ENCODE peak calls at places on chromosomes 12 and 14, in seven cellular contexts. One of them, this sample, is unnamed.

GRCh38 chr12:14907953-14908352 is 22.3 kb upstream of the MGP start:
- DNase-seq in HCT116: no peak
- DNase-seq in thoracic aorta: no peak
- DNase-seq in tibial artery: no peak
- DNase-seq in A549: no peak
- DNase-seq in brain microvascular endothelial cell: no peak
- DNase-seq in left ventricle myocardium inferior: no peak
- DNase-seq in this sample: no peak

GRCh38 chr12:121789800-121790748 is 3.4 kb downstream of the RHOF start:
- DNase-seq in tibial artery: no peak
- DNase-seq in HCT116: no peak
- DNase-seq in A549: no peak
- DNase-seq in thoracic aorta: no peak
- DNase-seq in left ventricle myocardium inferior: peak
- DNase-seq in brain microvascular endothelial cell: no peak
- DNase-seq in this sample: no peak

GRCh38 chr14:103078860-103079587 is 5.0 kb upstream of the LBHD2 start:
- DNase-seq in HCT116: no peak
- DNase-seq in tibial artery: peak
- DNase-seq in A549: no peak
- DNase-seq in brain microvascular endothelial cell: no peak
- DNase-seq in left ventricle myocardium inferior: no peak
- DNase-seq in thoracic aorta: no peak
- DNase-seq in this sample: no peak

GRCh38 chr14:77707355-77707723 is 484 bp downstream of the ALKBH1 start:
- DNase-seq in HCT116: no peak
- DNase-seq in left ventricle myocardium inferior: no peak
- DNase-seq in thoracic aorta: no peak
- DNase-seq in tibial artery: no peak
- DNase-seq in A549: peak
- DNase-seq in brain microvascular endothelial cell: peak
- DNase-seq in this sample: peak

GRCh38 chr14:99872786-99873440 is 79.7 kb downstream of the EML1 start:
- DNase-seq in left ventricle myocardium inferior: no peak
- DNase-seq in HCT116: no peak
- DNase-seq in thoracic aorta: no peak
- DNase-seq in A549: no peak
- DNase-seq in brain microvascular endothelial cell: no peak
- DNase-seq in tibial artery: no peak
- DNase-seq in this sample: no peak

GRCh38 chr12:110501378-110501721 is 561 bp downstream of the VPS29 start:
- DNase-seq in tibial artery: peak
- DNase-seq in A549: peak
- DNase-seq in brain microvascular endothelial cell: peak
- DNase-seq in thoracic aorta: no peak
- DNase-seq in left ventricle myocardium inferior: no peak
- DNase-seq in HCT116: no peak
- DNase-seq in this sample: peak

GRCh38 chr14:100608064-100608463 is 20.8 kb upstream of the BEGAIN start:
- DNase-seq in brain microvascular endothelial cell: no peak
- DNase-seq in HCT116: no peak
- DNase-seq in left ventricle myocardium inferior: no peak
- DNase-seq in A549: no peak
- DNase-seq in tibial artery: no peak
- DNase-seq in thoracic aorta: no peak
- DNase-seq in this sample: no peak

GRCh38 chr14:92929689-92930608 is 7.0 kb downstream of the CHGA start:
- DNase-seq in thoracic aorta: no peak
- DNase-seq in left ventricle myocardium inferior: no peak
- DNase-seq in HCT116: no peak
- DNase-seq in brain microvascular endothelial cell: no peak
- DNase-seq in tibial artery: no peak
- DNase-seq in A549: no peak
- DNase-seq in this sample: no peak

GRCh38 chr12:32027684-32028355 is 68.6 kb downstream of the RESF1 start:
- DNase-seq in tibial artery: no peak
- DNase-seq in HCT116: no peak
- DNase-seq in brain microvascular endothelial cell: no peak
- DNase-seq in A549: no peak
- DNase-seq in thoracic aorta: no peak
- DNase-seq in left ventricle myocardium inferior: no peak
- DNase-seq in this sample: no peak

GRCh38 chr14:102046337-102047278 is 40.2 kb downstream of the HSP90AA1 start:
- DNase-seq in left ventricle myocardium inferior: peak
- DNase-seq in HCT116: peak
- DNase-seq in tibial artery: peak
- DNase-seq in thoracic aorta: peak
- DNase-seq in brain microvascular endothelial cell: no peak
- DNase-seq in A549: peak
- DNase-seq in this sample: peak

GRCh38 chr12:89976866-89977265 is 268.2 kb upstream of the ATP2B1 start:
- DNase-seq in HCT116: no peak
- DNase-seq in tibial artery: no peak
- DNase-seq in A549: no peak
- DNase-seq in brain microvascular endothelial cell: no peak
- DNase-seq in left ventricle myocardium inferior: no peak
- DNase-seq in thoracic aorta: no peak
- DNase-seq in this sample: no peak

GRCh38 chr12:94208433-94208921 is 60.1 kb downstream of the PLXNC1 start:
- DNase-seq in tibial artery: no peak
- DNase-seq in thoracic aorta: no peak
- DNase-seq in brain microvascular endothelial cell: peak
- DNase-seq in A549: no peak
- DNase-seq in left ventricle myocardium inferior: no peak
- DNase-seq in HCT116: no peak
- DNase-seq in this sample: no peak

GRCh38 chr12:61780435-61780834 is 479.8 kb upstream of the USP15 start:
- DNase-seq in thoracic aorta: no peak
- DNase-seq in HCT116: no peak
- DNase-seq in A549: no peak
- DNase-seq in tibial artery: no peak
- DNase-seq in brain microvascular endothelial cell: no peak
- DNase-seq in left ventricle myocardium inferior: no peak
- DNase-seq in this sample: no peak

GRCh38 chr14:23646648-23647549 is 10.7 kb downstream of the DHRS2 start:
- DNase-seq in brain microvascular endothelial cell: no peak
- DNase-seq in thoracic aorta: no peak
- DNase-seq in left ventricle myocardium inferior: no peak
- DNase-seq in tibial artery: no peak
- DNase-seq in A549: peak
- DNase-seq in HCT116: no peak
- DNase-seq in this sample: no peak

GRCh38 chr14:21987937-21988336 is 314.3 kb upstream of the OR4E1 start:
- DNase-seq in brain microvascular endothelial cell: peak
- DNase-seq in HCT116: peak
- DNase-seq in thoracic aorta: no peak
- DNase-seq in left ventricle myocardium inferior: no peak
- DNase-seq in A549: peak
- DNase-seq in tibial artery: no peak
- DNase-seq in this sample: peak

GRCh38 chr12:4001031-4001430 is 127.8 kb upstream of the PARP11 start:
- DNase-seq in tibial artery: no peak
- DNase-seq in A549: no peak
- DNase-seq in left ventricle myocardium inferior: no peak
- DNase-seq in brain microvascular endothelial cell: no peak
- DNase-seq in HCT116: no peak
- DNase-seq in thoracic aorta: no peak
- DNase-seq in this sample: no peak

GRCh38 chr12:116319851-116320621 is 42.5 kb upstream of the MED13L start:
- DNase-seq in tibial artery: peak
- DNase-seq in brain microvascular endothelial cell: peak
- DNase-seq in thoracic aorta: peak
- DNase-seq in HCT116: no peak
- DNase-seq in A549: no peak
- DNase-seq in left ventricle myocardium inferior: peak
- DNase-seq in this sample: peak

GRCh38 chr12:57593187-57593586 is 2.2 kb downstream of the PIP4K2C start:
- DNase-seq in left ventricle myocardium inferior: no peak
- DNase-seq in tibial artery: no peak
- DNase-seq in brain microvascular endothelial cell: no peak
- DNase-seq in HCT116: no peak
- DNase-seq in A549: no peak
- DNase-seq in thoracic aorta: no peak
- DNase-seq in this sample: no peak

GRCh38 chr14:70257526-70257925 is 68.8 kb upstream of the SLC8A3 start:
- DNase-seq in left ventricle myocardium inferior: no peak
- DNase-seq in HCT116: peak
- DNase-seq in A549: peak
- DNase-seq in thoracic aorta: no peak
- DNase-seq in brain microvascular endothelial cell: no peak
- DNase-seq in tibial artery: no peak
- DNase-seq in this sample: no peak
- TF ChIP-seq CTCF in left ventricle myocardium inferior: no peak
- TF ChIP-seq CTCF in HCT116: peak
- TF ChIP-seq CTCF in A549: peak
- TF ChIP-seq CTCF in thoracic aorta: no peak
- TF ChIP-seq CTCF in brain microvascular endothelial cell: peak
- TF ChIP-seq CTCF in tibial artery: no peak
- TF ChIP-seq CTCF in this sample: peak

GRCh38 chr12:82686223-82687019 is at the start of gene TMTC2:
- DNase-seq in left ventricle myocardium inferior: peak
- DNase-seq in tibial artery: peak
- DNase-seq in brain microvascular endothelial cell: peak
- DNase-seq in HCT116: peak
- DNase-seq in thoracic aorta: peak
- DNase-seq in A549: peak
- DNase-seq in this sample: peak

GRCh38 chr12:82687020-82687951 is 580 bp downstream of the TMTC2 start:
- DNase-seq in left ventricle myocardium inferior: peak
- DNase-seq in thoracic aorta: peak
- DNase-seq in HCT116: peak
- DNase-seq in A549: peak
- DNase-seq in tibial artery: no peak
- DNase-seq in brain microvascular endothelial cell: peak
- DNase-seq in this sample: peak

GRCh38 chr12:82688619-82689018 is 1.9 kb downstream of the TMTC2 start:
- DNase-seq in thoracic aorta: no peak
- DNase-seq in HCT116: no peak
- DNase-seq in tibial artery: no peak
- DNase-seq in A549: no peak
- DNase-seq in brain microvascular endothelial cell: no peak
- DNase-seq in left ventricle myocardium inferior: no peak
- DNase-seq in this sample: no peak

GRCh38 chr12:82685721-82686222 is 934 bp upstream of the TMTC2 start:
- DNase-seq in HCT116: peak
- DNase-seq in tibial artery: peak
- DNase-seq in A549: peak
- DNase-seq in thoracic aorta: peak
- DNase-seq in brain microvascular endothelial cell: peak
- DNase-seq in left ventricle myocardium inferior: peak
- DNase-seq in this sample: peak

GRCh38 chr12:82688035-82688501 is 1.4 kb downstream of the TMTC2 start:
- DNase-seq in left ventricle myocardium inferior: no peak
- DNase-seq in brain microvascular endothelial cell: peak
- DNase-seq in HCT116: no peak
- DNase-seq in A549: peak
- DNase-seq in thoracic aorta: no peak
- DNase-seq in tibial artery: no peak
- DNase-seq in this sample: no peak
- TF ChIP-seq CTCF in left ventricle myocardium inferior: no peak
- TF ChIP-seq CTCF in brain microvascular endothelial cell: peak
- TF ChIP-seq CTCF in HCT116: no peak
- TF ChIP-seq CTCF in A549: no peak
- TF ChIP-seq CTCF in thoracic aorta: no peak
- TF ChIP-seq CTCF in tibial artery: no peak
- TF ChIP-seq CTCF in this sample: peak

GRCh38 chr12:2998789-2999264 is 39.6 kb downstream of the TEAD4 start:
- DNase-seq in brain microvascular endothelial cell: peak
- DNase-seq in tibial artery: peak
- DNase-seq in A549: no peak
- DNase-seq in HCT116: no peak
- DNase-seq in left ventricle myocardium inferior: peak
- DNase-seq in thoracic aorta: peak
- DNase-seq in this sample: peak

GRCh38 chr12:3002636-3003035 is 43.4 kb downstream of the TEAD4 start:
- DNase-seq in thoracic aorta: no peak
- DNase-seq in left ventricle myocardium inferior: no peak
- DNase-seq in A549: no peak
- DNase-seq in HCT116: no peak
- DNase-seq in brain microvascular endothelial cell: no peak
- DNase-seq in tibial artery: no peak
- DNase-seq in this sample: no peak

GRCh38 chr12:2999265-2999841 is 40.2 kb downstream of the TEAD4 start:
- DNase-seq in A549: no peak
- DNase-seq in left ventricle myocardium inferior: peak
- DNase-seq in thoracic aorta: no peak
- DNase-seq in tibial artery: no peak
- DNase-seq in HCT116: no peak
- DNase-seq in brain microvascular endothelial cell: no peak
- DNase-seq in this sample: no peak

GRCh38 chr12:2997989-2998670 is 38.9 kb downstream of the TEAD4 start:
- DNase-seq in HCT116: no peak
- DNase-seq in left ventricle myocardium inferior: no peak
- DNase-seq in A549: no peak
- DNase-seq in tibial artery: no peak
- DNase-seq in thoracic aorta: no peak
- DNase-seq in brain microvascular endothelial cell: no peak
- DNase-seq in this sample: peak

GRCh38 chr12:3000548-3001275 is 41.5 kb downstream of the TEAD4 start:
- DNase-seq in brain microvascular endothelial cell: no peak
- DNase-seq in thoracic aorta: no peak
- DNase-seq in tibial artery: no peak
- DNase-seq in left ventricle myocardium inferior: no peak
- DNase-seq in HCT116: no peak
- DNase-seq in A549: no peak
- DNase-seq in this sample: no peak
- TF ChIP-seq CTCF in brain microvascular endothelial cell: peak
- TF ChIP-seq CTCF in thoracic aorta: no peak
- TF ChIP-seq CTCF in tibial artery: no peak
- TF ChIP-seq CTCF in left ventricle myocardium inferior: no peak
- TF ChIP-seq CTCF in HCT116: no peak
- TF ChIP-seq CTCF in A549: no peak
- TF ChIP-seq CTCF in this sample: no peak

GRCh38 chr12:46133751-46134150 is 135.1 kb downstream of the SLC38A1 start:
- DNase-seq in HCT116: no peak
- DNase-seq in thoracic aorta: no peak
- DNase-seq in left ventricle myocardium inferior: no peak
- DNase-seq in tibial artery: no peak
- DNase-seq in A549: peak
- DNase-seq in brain microvascular endothelial cell: no peak
- DNase-seq in this sample: no peak

GRCh38 chr12:46134852-46135251 is 134.0 kb downstream of the SLC38A1 start:
- DNase-seq in tibial artery: no peak
- DNase-seq in brain microvascular endothelial cell: no peak
- DNase-seq in left ventricle myocardium inferior: no peak
- DNase-seq in A549: no peak
- DNase-seq in HCT116: no peak
- DNase-seq in thoracic aorta: no peak
- DNase-seq in this sample: no peak

GRCh38 chr12:46134205-46134811 is 134.5 kb downstream of the SLC38A1 start:
- DNase-seq in brain microvascular endothelial cell: no peak
- DNase-seq in A549: no peak
- DNase-seq in thoracic aorta: no peak
- DNase-seq in tibial artery: no peak
- DNase-seq in HCT116: no peak
- DNase-seq in left ventricle myocardium inferior: no peak
- DNase-seq in this sample: peak

GRCh38 chr12:46135750-46136149 is 133.1 kb downstream of the SLC38A1 start:
- DNase-seq in tibial artery: no peak
- DNase-seq in left ventricle myocardium inferior: no peak
- DNase-seq in A549: no peak
- DNase-seq in thoracic aorta: no peak
- DNase-seq in HCT116: no peak
- DNase-seq in brain microvascular endothelial cell: no peak
- DNase-seq in this sample: no peak

GRCh38 chr12:46131729-46132128 is 137.1 kb downstream of the SLC38A1 start:
- DNase-seq in A549: peak
- DNase-seq in thoracic aorta: no peak
- DNase-seq in brain microvascular endothelial cell: no peak
- DNase-seq in tibial artery: no peak
- DNase-seq in left ventricle myocardium inferior: no peak
- DNase-seq in HCT116: peak
- DNase-seq in this sample: peak
- TF ChIP-seq CTCF in A549: peak
- TF ChIP-seq CTCF in thoracic aorta: no peak
- TF ChIP-seq CTCF in brain microvascular endothelial cell: peak
- TF ChIP-seq CTCF in tibial artery: no peak
- TF ChIP-seq CTCF in left ventricle myocardium inferior: peak
- TF ChIP-seq CTCF in HCT116: peak
- TF ChIP-seq CTCF in this sample: peak